ENCODE peak calls at places on chromosomes 5 and 9, in seven cellular contexts. One of them, this sample, is unnamed.

GRCh38 chr9:114820776-114821501 is 15.1 kb upstream of the TNFSF15 start:
- DNase-seq in H1: no peak
- DNase-seq in neuronal stem cell: no peak
- DNase-seq in mesenchymal stem cell: no peak
- DNase-seq in H9: no peak
- DNase-seq in mesendoderm: no peak
- DNase-seq in IMR-90: peak
- DNase-seq in this sample: peak

GRCh38 chr9:131464354-131465000 is 38.2 kb upstream of the POMT1 start:
- DNase-seq in IMR-90: no peak
- DNase-seq in neuronal stem cell: no peak
- DNase-seq in mesenchymal stem cell: no peak
- DNase-seq in H1: no peak
- DNase-seq in mesendoderm: no peak
- DNase-seq in H9: no peak
- DNase-seq in this sample: no peak

GRCh38 chr9:20914556-20914955 is 116.9 kb downstream of the HACD4 start:
- DNase-seq in mesenchymal stem cell: no peak
- DNase-seq in mesendoderm: no peak
- DNase-seq in H9: no peak
- DNase-seq in neuronal stem cell: no peak
- DNase-seq in H1: no peak
- DNase-seq in IMR-90: no peak
- DNase-seq in this sample: peak

GRCh38 chr9:136629879-136630661 is 32.6 kb upstream of the EGFL7 start:
- DNase-seq in neuronal stem cell: peak
- DNase-seq in IMR-90: peak
- DNase-seq in H9: peak
- DNase-seq in H1: peak
- DNase-seq in mesenchymal stem cell: peak
- DNase-seq in mesendoderm: peak
- DNase-seq in this sample: no peak

GRCh38 chr9:116998305-116998704 is 311.2 kb downstream of the TRIM32 start:
- DNase-seq in H1: no peak
- DNase-seq in mesendoderm: peak
- DNase-seq in neuronal stem cell: peak
- DNase-seq in IMR-90: peak
- DNase-seq in H9: no peak
- DNase-seq in mesenchymal stem cell: peak
- DNase-seq in this sample: no peak

GRCh38 chr9:79028101-79028500 is 543.7 kb upstream of the TLE4 start:
- DNase-seq in mesenchymal stem cell: peak
- DNase-seq in neuronal stem cell: no peak
- DNase-seq in H9: no peak
- DNase-seq in IMR-90: peak
- DNase-seq in H1: no peak
- DNase-seq in mesendoderm: no peak
- DNase-seq in this sample: peak

GRCh38 chr5:147388171-147388977 is 121.5 kb downstream of the DPYSL3 start:
- DNase-seq in H9: peak
- DNase-seq in neuronal stem cell: no peak
- DNase-seq in H1: no peak
- DNase-seq in mesendoderm: no peak
- DNase-seq in mesenchymal stem cell: no peak
- DNase-seq in IMR-90: no peak
- DNase-seq in this sample: no peak

GRCh38 chr5:40733439-40733838 is 22.3 kb downstream of the TTC33 start:
- DNase-seq in H1: no peak
- DNase-seq in neuronal stem cell: no peak
- DNase-seq in IMR-90: no peak
- DNase-seq in mesenchymal stem cell: no peak
- DNase-seq in mesendoderm: no peak
- DNase-seq in H9: no peak
- DNase-seq in this sample: no peak

GRCh38 chr5:150117945-150118560 is 31.7 kb upstream of the CSF1R start:
- DNase-seq in H1: no peak
- DNase-seq in H9: peak
- DNase-seq in IMR-90: no peak
- DNase-seq in mesendoderm: no peak
- DNase-seq in mesenchymal stem cell: no peak
- DNase-seq in neuronal stem cell: no peak
- DNase-seq in this sample: no peak

GRCh38 chr9:136081826-136082495 is 13.1 kb downstream of the NACC2 start:
- DNase-seq in H1: no peak
- DNase-seq in neuronal stem cell: no peak
- DNase-seq in IMR-90: no peak
- DNase-seq in mesendoderm: no peak
- DNase-seq in mesenchymal stem cell: no peak
- DNase-seq in H9: peak
- DNase-seq in this sample: no peak

GRCh38 chr5:65818592-65818991 is 96.6 kb downstream of the NLN start:
- DNase-seq in mesenchymal stem cell: no peak
- DNase-seq in neuronal stem cell: no peak
- DNase-seq in H1: no peak
- DNase-seq in mesendoderm: no peak
- DNase-seq in IMR-90: no peak
- DNase-seq in H9: no peak
- DNase-seq in this sample: no peak

GRCh38 chr5:74446673-74447337 is 193.7 kb downstream of the ENC1 start:
- DNase-seq in mesenchymal stem cell: no peak
- DNase-seq in H9: no peak
- DNase-seq in neuronal stem cell: no peak
- DNase-seq in mesendoderm: no peak
- DNase-seq in H1: no peak
- DNase-seq in IMR-90: no peak
- DNase-seq in this sample: no peak

GRCh38 chr5:149406203-149406978 is 27.3 kb upstream of the IL17B start:
- DNase-seq in H9: peak
- DNase-seq in H1: no peak
- DNase-seq in neuronal stem cell: no peak
- DNase-seq in mesendoderm: no peak
- DNase-seq in mesenchymal stem cell: peak
- DNase-seq in IMR-90: peak
- DNase-seq in this sample: no peak

GRCh38 chr5:153742071-153742470 is 251.6 kb downstream of the GRIA1 start:
- DNase-seq in neuronal stem cell: no peak
- DNase-seq in H1: no peak
- DNase-seq in H9: no peak
- DNase-seq in IMR-90: no peak
- DNase-seq in mesenchymal stem cell: no peak
- DNase-seq in mesendoderm: no peak
- DNase-seq in this sample: no peak

GRCh38 chr5:65034029-65034781 is 265.5 kb downstream of the CWC27 start:
- DNase-seq in IMR-90: no peak
- DNase-seq in H1: no peak
- DNase-seq in neuronal stem cell: no peak
- DNase-seq in H9: no peak
- DNase-seq in mesendoderm: no peak
- DNase-seq in mesenchymal stem cell: no peak
- DNase-seq in this sample: no peak

GRCh38 chr5:129857124-129857523 is 47.1 kb upstream of the CHSY3 start:
- DNase-seq in H1: no peak
- DNase-seq in H9: no peak
- DNase-seq in neuronal stem cell: no peak
- DNase-seq in mesendoderm: no peak
- DNase-seq in IMR-90: no peak
- DNase-seq in mesenchymal stem cell: peak
- DNase-seq in this sample: no peak

GRCh38 chr5:129853588-129853987 is 50.7 kb upstream of the CHSY3 start:
- DNase-seq in H1: no peak
- DNase-seq in neuronal stem cell: no peak
- DNase-seq in mesenchymal stem cell: peak
- DNase-seq in H9: no peak
- DNase-seq in mesendoderm: no peak
- DNase-seq in IMR-90: no peak
- DNase-seq in this sample: no peak

GRCh38 chr5:129852747-129853352 is 51.4 kb upstream of the CHSY3 start:
- DNase-seq in mesenchymal stem cell: peak
- DNase-seq in mesendoderm: peak
- DNase-seq in H1: peak
- DNase-seq in H9: peak
- DNase-seq in IMR-90: peak
- DNase-seq in neuronal stem cell: peak
- DNase-seq in this sample: peak

GRCh38 chr5:129856325-129856724 is 47.9 kb upstream of the CHSY3 start:
- DNase-seq in mesendoderm: no peak
- DNase-seq in H1: no peak
- DNase-seq in mesenchymal stem cell: no peak
- DNase-seq in H9: no peak
- DNase-seq in neuronal stem cell: no peak
- DNase-seq in IMR-90: no peak
- DNase-seq in this sample: no peak

GRCh38 chr5:129858126-129858675 is 46.1 kb upstream of the CHSY3 start:
- DNase-seq in mesendoderm: no peak
- DNase-seq in IMR-90: no peak
- DNase-seq in H1: no peak
- DNase-seq in mesenchymal stem cell: no peak
- DNase-seq in H9: no peak
- DNase-seq in neuronal stem cell: no peak
- DNase-seq in this sample: no peak
- H2AK5ac ChIP-seq in mesendoderm: no peak
- H2AK5ac ChIP-seq in IMR-90: no peak
- H2AK5ac ChIP-seq in H1: no peak
- H2AK5ac ChIP-seq in mesenchymal stem cell: no peak
- H2AK5ac ChIP-seq in H9: no peak
- H2AK5ac ChIP-seq in neuronal stem cell: no peak
- H2AK5ac ChIP-seq in this sample: no peak

DNA sequence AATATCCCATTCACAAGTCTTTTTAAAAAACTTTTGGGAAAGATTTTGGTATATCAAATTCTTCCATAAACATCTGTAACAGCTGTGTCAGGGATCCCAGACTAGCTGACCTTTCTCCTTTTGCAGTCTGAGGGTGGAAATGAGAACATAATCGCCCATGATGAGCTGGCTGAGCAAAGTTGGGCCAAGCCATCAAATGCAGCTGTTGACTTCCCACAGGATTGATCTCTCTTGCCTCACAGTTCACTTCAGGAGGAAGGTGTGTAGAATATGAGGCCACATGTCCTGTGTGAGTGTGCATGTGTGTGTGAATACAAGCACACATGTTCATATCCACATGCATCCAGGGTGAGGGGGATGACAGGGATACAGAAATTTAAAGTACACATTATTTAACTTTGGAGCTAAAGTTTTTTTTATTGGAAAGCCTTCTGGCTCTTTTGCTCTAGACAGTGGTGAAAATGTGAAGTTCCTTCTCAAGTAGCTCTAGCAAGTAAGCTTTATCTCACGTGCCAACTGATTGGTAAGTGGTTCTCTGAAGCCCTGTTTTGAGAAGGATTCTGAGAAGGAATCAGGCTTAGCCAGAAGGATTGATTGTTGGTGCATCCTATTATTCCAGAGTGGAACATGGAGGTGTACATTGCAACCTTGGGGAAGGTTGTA is 468.8 kb upstream of the DMAC1 start:
- DNase-seq in mesenchymal stem cell: no peak
- DNase-seq in IMR-90: no peak
- DNase-seq in neuronal stem cell: no peak
- DNase-seq in H1: no peak
- DNase-seq in H9: no peak
- DNase-seq in mesendoderm: no peak
- DNase-seq in this sample: no peak
- H3K4ac ChIP-seq in mesenchymal stem cell: no peak
- H3K4ac ChIP-seq in IMR-90: no peak
- H3K4ac ChIP-seq in neuronal stem cell: no peak
- H3K4ac ChIP-seq in H1: no peak
- H3K4ac ChIP-seq in H9: no peak
- H3K4ac ChIP-seq in mesendoderm: no peak
- H3K4ac ChIP-seq in this sample: no peak

DNA sequence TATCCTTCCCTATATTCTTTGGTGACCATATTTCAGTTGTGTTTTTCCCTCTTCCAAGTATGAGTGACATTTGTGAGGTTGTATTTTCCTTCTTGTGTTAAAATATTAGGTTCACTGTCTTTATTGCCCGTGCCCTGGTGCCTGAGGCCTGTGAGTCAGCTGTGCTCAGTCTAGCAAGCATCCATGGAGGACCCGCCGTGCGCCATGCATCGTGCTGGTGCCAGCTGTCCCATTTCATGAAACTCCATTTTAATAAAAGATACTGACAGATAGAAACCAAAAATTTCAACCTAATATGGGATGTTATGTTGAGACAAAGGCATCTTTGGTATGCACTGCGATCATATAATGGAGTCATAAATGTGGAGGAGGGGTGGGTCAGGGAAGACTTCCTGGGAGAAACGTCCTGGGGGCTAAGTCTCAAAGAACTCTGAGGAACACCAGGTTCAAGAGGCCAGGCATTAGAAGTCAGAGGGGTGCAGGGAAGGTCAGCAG is 34.0 kb upstream of the FGF1 start:
- DNase-seq in H1: no peak
- DNase-seq in H9: no peak
- DNase-seq in mesendoderm: no peak
- DNase-seq in mesenchymal stem cell: no peak
- DNase-seq in neuronal stem cell: no peak
- DNase-seq in IMR-90: no peak
- DNase-seq in this sample: peak
- H2AK5ac ChIP-seq in H1: no peak
- H2AK5ac ChIP-seq in H9: no peak
- H2AK5ac ChIP-seq in mesendoderm: no peak
- H2AK5ac ChIP-seq in mesenchymal stem cell: no peak
- H2AK5ac ChIP-seq in neuronal stem cell: no peak
- H2AK5ac ChIP-seq in IMR-90: peak
- H2AK5ac ChIP-seq in this sample: no peak

GRCh38 chr5:158170060-158170459 is 311.1 kb upstream of the CLINT1 start:
- DNase-seq in mesenchymal stem cell: no peak
- DNase-seq in IMR-90: no peak
- DNase-seq in neuronal stem cell: no peak
- DNase-seq in mesendoderm: no peak
- DNase-seq in H9: no peak
- DNase-seq in H1: no peak
- DNase-seq in this sample: no peak

GRCh38 chr5:158165647-158166046 is 306.7 kb upstream of the CLINT1 start:
- DNase-seq in mesenchymal stem cell: no peak
- DNase-seq in H1: no peak
- DNase-seq in neuronal stem cell: no peak
- DNase-seq in H9: no peak
- DNase-seq in IMR-90: no peak
- DNase-seq in mesendoderm: no peak
- DNase-seq in this sample: no peak

GRCh38 chr5:158164648-158165047 is 305.7 kb upstream of the CLINT1 start:
- DNase-seq in neuronal stem cell: no peak
- DNase-seq in IMR-90: no peak
- DNase-seq in H1: no peak
- DNase-seq in mesendoderm: no peak
- DNase-seq in mesenchymal stem cell: no peak
- DNase-seq in H9: no peak
- DNase-seq in this sample: no peak

GRCh38 chr5:158163836-158164572 is 305.1 kb upstream of the CLINT1 start:
- DNase-seq in H9: no peak
- DNase-seq in IMR-90: no peak
- DNase-seq in mesenchymal stem cell: no peak
- DNase-seq in mesendoderm: no peak
- DNase-seq in neuronal stem cell: no peak
- DNase-seq in H1: no peak
- DNase-seq in this sample: no peak

DNA sequence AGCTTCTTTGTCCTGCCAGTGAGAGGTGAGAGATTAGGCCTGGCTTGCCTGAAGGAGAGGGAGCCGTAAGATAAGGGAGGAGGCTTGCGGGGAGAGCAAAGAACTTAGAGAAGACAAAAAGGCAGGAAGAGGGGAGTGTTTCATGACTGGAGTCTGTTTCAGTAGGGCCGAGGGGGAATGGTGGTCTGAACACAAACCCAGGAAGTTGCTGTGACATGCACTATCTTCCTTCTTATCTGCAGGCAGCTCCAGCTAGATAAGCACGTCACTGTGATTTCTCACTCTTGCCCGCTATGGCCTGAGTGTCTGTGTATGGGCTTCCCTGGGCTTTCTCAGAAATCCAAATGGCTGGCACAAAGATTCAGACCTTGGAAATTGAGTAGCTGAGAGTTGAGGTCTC is 307.5 kb upstream of the CLINT1 start:
- DNase-seq in IMR-90: no peak
- DNase-seq in mesendoderm: peak
- DNase-seq in neuronal stem cell: no peak
- DNase-seq in mesenchymal stem cell: no peak
- DNase-seq in H9: no peak
- DNase-seq in H1: no peak
- DNase-seq in this sample: no peak
- H3K4ac ChIP-seq in IMR-90: no peak
- H3K4ac ChIP-seq in mesendoderm: no peak
- H3K4ac ChIP-seq in neuronal stem cell: no peak
- H3K4ac ChIP-seq in mesenchymal stem cell: no peak
- H3K4ac ChIP-seq in H9: no peak
- H3K4ac ChIP-seq in H1: no peak
- H3K4ac ChIP-seq in this sample: no peak